ENCODE peak calls at places on chromosomes 3 and 15, in seven cellular contexts. One of them, this sample, is unnamed.

GRCh38 chr3:102299125-102299877 is 135.5 kb upstream of the ZPLD1 start:
- DNase-seq in MG63: no peak
- DNase-seq in GM23248: no peak
- DNase-seq in right cardiac atrium: no peak
- DNase-seq in BE2C: no peak
- DNase-seq in HepG2: no peak
- DNase-seq in cardiac muscle cell: no peak
- DNase-seq in this sample: no peak

GRCh38 chr3:98519351-98519750 is 3.4 kb downstream of the CLDND1 start:
- DNase-seq in MG63: no peak
- DNase-seq in GM23248: no peak
- DNase-seq in right cardiac atrium: no peak
- DNase-seq in BE2C: no peak
- DNase-seq in HepG2: no peak
- DNase-seq in cardiac muscle cell: no peak
- DNase-seq in this sample: no peak

GRCh38 chr3:105526349-105527111 is 159.8 kb downstream of the ALCAM start:
- DNase-seq in MG63: peak
- DNase-seq in GM23248: no peak
- DNase-seq in right cardiac atrium: no peak
- DNase-seq in BE2C: no peak
- DNase-seq in HepG2: no peak
- DNase-seq in cardiac muscle cell: no peak
- DNase-seq in this sample: no peak

GRCh38 chr15:28260722-28261121 is 61.3 kb downstream of the HERC2 start:
- DNase-seq in MG63: no peak
- DNase-seq in GM23248: no peak
- DNase-seq in right cardiac atrium: peak
- DNase-seq in BE2C: no peak
- DNase-seq in HepG2: no peak
- DNase-seq in cardiac muscle cell: no peak
- DNase-seq in this sample: no peak

GRCh38 chr15:45690581-45691260 is 55.9 kb downstream of the SQOR start:
- DNase-seq in MG63: peak
- DNase-seq in GM23248: peak
- DNase-seq in right cardiac atrium: no peak
- DNase-seq in BE2C: no peak
- DNase-seq in HepG2: no peak
- DNase-seq in cardiac muscle cell: no peak
- DNase-seq in this sample: no peak

GRCh38 chr3:98657429-98657828 is 64.0 kb upstream of the CPOX start:
- DNase-seq in MG63: no peak
- DNase-seq in GM23248: peak
- DNase-seq in right cardiac atrium: no peak
- DNase-seq in BE2C: peak
- DNase-seq in HepG2: no peak
- DNase-seq in cardiac muscle cell: peak
- DNase-seq in this sample: no peak

GRCh38 chr15:90001683-90002427 is 731 bp downstream of the ZNF710 start:
- DNase-seq in MG63: peak
- DNase-seq in GM23248: peak
- DNase-seq in right cardiac atrium: peak
- DNase-seq in BE2C: peak
- DNase-seq in HepG2: peak
- DNase-seq in cardiac muscle cell: peak
- DNase-seq in this sample: peak

GRCh38 chr3:58333206-58334012 is 717 bp downstream of the PXK start:
- DNase-seq in MG63: peak
- DNase-seq in GM23248: peak
- DNase-seq in right cardiac atrium: no peak
- DNase-seq in BE2C: peak
- DNase-seq in HepG2: no peak
- DNase-seq in cardiac muscle cell: peak
- DNase-seq in this sample: no peak

GRCh38 chr3:10940106-10940505 is 52.4 kb upstream of the SLC6A1 start:
- DNase-seq in MG63: no peak
- DNase-seq in GM23248: no peak
- DNase-seq in right cardiac atrium: no peak
- DNase-seq in BE2C: no peak
- DNase-seq in HepG2: no peak
- DNase-seq in cardiac muscle cell: no peak
- DNase-seq in this sample: no peak
- H3K4me3 ChIP-seq in MG63: no peak
- H3K4me3 ChIP-seq in GM23248: no peak
- H3K4me3 ChIP-seq in right cardiac atrium: no peak
- H3K4me3 ChIP-seq in BE2C: no peak
- H3K4me3 ChIP-seq in HepG2: no peak
- H3K4me3 ChIP-seq in cardiac muscle cell: no peak
- H3K4me3 ChIP-seq in this sample: no peak

DNA sequence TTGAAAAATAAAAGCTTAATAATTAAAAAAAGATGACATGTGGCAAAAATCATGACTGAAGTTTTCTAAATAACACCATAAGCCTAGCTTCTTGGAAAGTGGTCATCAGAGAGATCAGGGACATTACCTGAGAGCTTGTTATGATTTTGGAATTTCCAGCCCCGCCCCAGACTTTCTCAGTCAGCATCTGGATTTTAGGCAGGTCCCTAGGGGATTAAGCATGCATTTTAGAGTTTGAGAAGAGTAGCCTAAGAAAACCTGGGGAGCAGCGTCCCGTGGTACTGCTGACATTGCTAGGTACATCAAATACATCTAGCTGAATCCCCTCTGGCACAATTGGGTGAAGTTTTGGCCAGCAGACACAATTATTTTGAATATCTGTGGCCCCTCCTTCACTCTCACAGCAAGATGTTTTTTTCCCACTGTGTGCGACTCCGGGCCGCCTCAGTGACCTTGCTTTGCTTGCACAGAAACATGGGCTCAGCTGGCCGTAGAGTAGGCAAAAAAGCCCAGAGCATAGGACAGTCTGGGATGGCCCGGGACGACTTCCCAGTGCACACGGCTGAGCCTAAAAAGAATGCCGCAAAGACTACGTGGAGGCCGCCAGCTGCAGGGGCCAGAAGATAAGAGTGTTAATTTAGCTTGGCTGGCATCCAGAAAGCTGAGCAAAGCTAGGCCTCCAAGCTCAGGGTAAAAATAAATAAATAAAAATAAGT is 58.6 kb upstream of the MEF2A start:
- DNase-seq in MG63: peak
- DNase-seq in GM23248: peak
- DNase-seq in right cardiac atrium: peak
- DNase-seq in BE2C: peak
- DNase-seq in HepG2: peak
- DNase-seq in cardiac muscle cell: peak
- DNase-seq in this sample: peak
- H3K4me3 ChIP-seq in MG63: no peak
- H3K4me3 ChIP-seq in GM23248: no peak
- H3K4me3 ChIP-seq in right cardiac atrium: no peak
- H3K4me3 ChIP-seq in BE2C: peak
- H3K4me3 ChIP-seq in HepG2: peak
- H3K4me3 ChIP-seq in cardiac muscle cell: no peak
- H3K4me3 ChIP-seq in this sample: no peak

DNA sequence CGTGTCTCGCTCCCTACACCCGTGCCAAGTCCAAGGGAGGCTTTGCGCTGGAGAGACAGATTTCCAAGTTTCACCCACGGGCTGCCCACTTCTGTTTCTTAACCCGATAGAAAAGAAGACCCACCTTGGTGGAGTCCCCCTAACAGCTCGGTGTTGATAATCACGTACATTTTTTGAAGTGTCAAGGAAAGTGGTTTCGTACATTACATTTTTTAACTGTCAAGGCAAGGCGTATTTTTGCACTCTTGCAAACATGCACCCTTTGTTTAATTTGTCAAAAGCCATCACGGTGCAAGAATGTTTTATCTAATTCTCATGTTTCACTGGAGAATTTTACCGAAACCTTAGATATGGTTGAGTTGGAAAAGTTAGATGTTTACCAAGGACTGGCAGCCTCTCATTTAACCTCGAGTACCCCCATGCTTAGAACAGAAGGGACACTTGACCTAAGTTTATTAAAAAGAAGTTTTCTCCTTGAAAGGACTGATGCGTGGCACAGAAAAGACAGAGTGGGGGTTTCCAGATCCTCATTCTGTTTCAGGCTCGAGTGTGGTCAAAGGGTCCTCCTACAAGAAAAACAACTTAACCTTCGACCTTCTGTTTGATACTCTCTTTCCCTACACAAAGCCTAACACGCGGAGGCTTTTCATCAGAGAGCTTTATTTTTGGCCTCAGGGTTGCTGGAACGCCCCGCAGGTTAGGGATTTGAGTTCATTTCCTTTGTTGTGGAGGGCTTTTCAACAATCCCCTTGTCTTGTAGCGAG is 882 bp downstream of the GXYLT2 start:
- DNase-seq in MG63: no peak
- DNase-seq in GM23248: peak
- DNase-seq in right cardiac atrium: peak
- DNase-seq in BE2C: no peak
- DNase-seq in HepG2: peak
- DNase-seq in cardiac muscle cell: peak
- DNase-seq in this sample: no peak
- H3K4me3 ChIP-seq in MG63: peak
- H3K4me3 ChIP-seq in GM23248: peak
- H3K4me3 ChIP-seq in right cardiac atrium: peak
- H3K4me3 ChIP-seq in BE2C: peak
- H3K4me3 ChIP-seq in HepG2: peak
- H3K4me3 ChIP-seq in cardiac muscle cell: peak
- H3K4me3 ChIP-seq in this sample: peak

GRCh38 chr3:108089544-108089943 is 1.3 kb downstream of the CD47 start:
- DNase-seq in MG63: no peak
- DNase-seq in GM23248: peak
- DNase-seq in right cardiac atrium: no peak
- DNase-seq in BE2C: no peak
- DNase-seq in HepG2: no peak
- DNase-seq in cardiac muscle cell: no peak
- DNase-seq in this sample: no peak
- H3K4me3 ChIP-seq in MG63: peak
- H3K4me3 ChIP-seq in GM23248: peak
- H3K4me3 ChIP-seq in right cardiac atrium: peak
- H3K4me3 ChIP-seq in BE2C: peak
- H3K4me3 ChIP-seq in HepG2: no peak
- H3K4me3 ChIP-seq in cardiac muscle cell: peak
- H3K4me3 ChIP-seq in this sample: peak

DNA sequence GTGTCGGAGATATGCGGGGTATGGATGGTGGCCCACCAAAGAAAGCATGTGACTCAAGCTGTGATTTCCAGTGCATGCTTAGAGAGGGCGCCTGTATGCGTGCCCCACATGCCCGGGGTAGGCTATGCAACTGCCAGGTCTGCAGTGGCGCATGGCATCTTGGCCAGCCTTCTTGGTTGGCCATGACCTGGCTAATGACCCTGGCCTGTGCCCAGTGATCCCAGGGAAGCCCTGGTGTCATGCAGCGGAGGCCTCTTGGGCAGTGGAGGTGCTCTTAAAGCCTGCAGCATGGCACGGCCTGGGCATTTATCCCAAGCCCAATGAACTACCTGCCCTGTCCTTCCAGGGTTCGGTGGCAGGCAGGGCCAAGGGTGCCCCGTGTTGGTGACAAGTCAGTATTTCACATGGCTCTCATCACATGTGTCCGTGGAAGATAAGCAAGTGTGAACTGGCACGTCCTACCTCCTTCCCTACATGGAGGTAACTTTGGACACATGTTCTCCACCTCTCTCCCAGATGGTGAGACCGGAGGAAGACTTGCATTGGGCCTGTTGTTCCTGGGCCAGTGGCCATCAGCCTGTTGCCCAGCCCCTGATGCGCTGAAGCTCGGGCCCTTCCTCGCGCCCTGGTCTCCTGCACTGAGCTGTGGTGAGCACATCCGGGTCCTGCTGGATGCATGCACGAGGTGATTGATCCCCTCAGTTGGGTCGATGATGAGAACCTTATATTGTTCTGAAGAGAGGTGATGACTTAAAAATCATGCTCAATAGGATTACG is 192.0 kb downstream of the UBE3A start:
- DNase-seq in MG63: no peak
- DNase-seq in GM23248: no peak
- DNase-seq in right cardiac atrium: no peak
- DNase-seq in BE2C: peak
- DNase-seq in HepG2: no peak
- DNase-seq in cardiac muscle cell: no peak
- DNase-seq in this sample: no peak
- H3K4me3 ChIP-seq in MG63: no peak
- H3K4me3 ChIP-seq in GM23248: no peak
- H3K4me3 ChIP-seq in right cardiac atrium: no peak
- H3K4me3 ChIP-seq in BE2C: no peak
- H3K4me3 ChIP-seq in HepG2: no peak
- H3K4me3 ChIP-seq in cardiac muscle cell: no peak
- H3K4me3 ChIP-seq in this sample: no peak

GRCh38 chr3:139537325-139537724 is 2.2 kb downstream of the RBP1 start:
- DNase-seq in MG63: peak
- DNase-seq in GM23248: peak
- DNase-seq in right cardiac atrium: no peak
- DNase-seq in BE2C: peak
- DNase-seq in HepG2: peak
- DNase-seq in cardiac muscle cell: no peak
- DNase-seq in this sample: peak

GRCh38 chr3:139533781-139534443 is 5.6 kb downstream of the RBP1 start:
- DNase-seq in MG63: peak
- DNase-seq in GM23248: peak
- DNase-seq in right cardiac atrium: peak
- DNase-seq in BE2C: peak
- DNase-seq in HepG2: peak
- DNase-seq in cardiac muscle cell: peak
- DNase-seq in this sample: no peak

GRCh38 chr3:139534992-139535879 is 4.3 kb downstream of the RBP1 start:
- DNase-seq in MG63: peak
- DNase-seq in GM23248: no peak
- DNase-seq in right cardiac atrium: peak
- DNase-seq in BE2C: peak
- DNase-seq in HepG2: peak
- DNase-seq in cardiac muscle cell: peak
- DNase-seq in this sample: no peak

GRCh38 chr3:139532996-139533395 is 6.5 kb downstream of the RBP1 start:
- DNase-seq in MG63: no peak
- DNase-seq in GM23248: no peak
- DNase-seq in right cardiac atrium: no peak
- DNase-seq in BE2C: no peak
- DNase-seq in HepG2: no peak
- DNase-seq in cardiac muscle cell: no peak
- DNase-seq in this sample: no peak

DNA sequence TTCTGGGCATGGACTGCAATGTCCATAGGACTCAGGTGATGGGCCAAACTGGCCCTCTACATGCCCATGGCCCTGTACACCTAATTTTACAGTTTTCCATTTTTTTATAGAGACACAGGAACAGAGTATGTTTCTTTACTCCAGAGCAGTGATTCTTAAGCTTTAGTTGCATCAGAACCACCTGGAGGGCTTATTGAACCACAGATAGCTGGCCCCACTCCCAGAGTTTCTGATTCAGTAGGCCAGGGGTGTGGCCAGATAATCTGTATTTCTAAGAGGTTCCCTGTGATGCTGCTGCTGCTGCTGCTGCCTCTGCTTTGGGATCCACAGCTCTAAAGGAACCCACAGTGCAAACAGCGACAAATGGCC is 5.1 kb downstream of the RBP1 start:
- DNase-seq in MG63: peak
- DNase-seq in GM23248: peak
- DNase-seq in right cardiac atrium: peak
- DNase-seq in BE2C: peak
- DNase-seq in HepG2: no peak
- DNase-seq in cardiac muscle cell: no peak
- DNase-seq in this sample: no peak
- H3K4me3 ChIP-seq in MG63: no peak
- H3K4me3 ChIP-seq in GM23248: no peak
- H3K4me3 ChIP-seq in right cardiac atrium: no peak
- H3K4me3 ChIP-seq in BE2C: peak
- H3K4me3 ChIP-seq in HepG2: no peak
- H3K4me3 ChIP-seq in cardiac muscle cell: no peak
- H3K4me3 ChIP-seq in this sample: no peak

GRCh38 chr3:39180183-39180545 is 12.2 kb downstream of the XIRP1 start:
- DNase-seq in MG63: no peak
- DNase-seq in GM23248: no peak
- DNase-seq in right cardiac atrium: no peak
- DNase-seq in BE2C: no peak
- DNase-seq in HepG2: no peak
- DNase-seq in cardiac muscle cell: no peak
- DNase-seq in this sample: no peak
- H3K4me3 ChIP-seq in MG63: no peak
- H3K4me3 ChIP-seq in GM23248: peak
- H3K4me3 ChIP-seq in right cardiac atrium: no peak
- H3K4me3 ChIP-seq in BE2C: peak
- H3K4me3 ChIP-seq in HepG2: peak
- H3K4me3 ChIP-seq in cardiac muscle cell: peak
- H3K4me3 ChIP-seq in this sample: peak